ENCODE peak calls at places on chromosomes 6 and 20, in eight cellular contexts. Y, R, C, B, G, J, S and M are unnamed samples.

GRCh38 chr20:312067-312466 is 13.3 kb upstream of the SOX12 start:
- DNase-seq in Y (no peak), R (no peak), C (no peak), B (no peak), G (no peak), J (no peak), S (no peak), M (no peak)

GRCh38 chr6:124999105-124999764 is 37.0 kb downstream of the RNF217 start:
- DNase-seq in Y (no peak), R (no peak), C (no peak), B (peak), G (no peak), J (no peak), S (no peak), M (no peak)

GRCh38 chr6:165439928-165440554 is 130.6 kb upstream of the C6orf118 start:
- DNase-seq in Y (no peak), R (peak), C (peak), B (peak), G (peak), J (no peak), S (no peak), M (no peak)

GRCh38 chr20:17537959-17538358 is 6.8 kb upstream of the BFSP1 start:
- DNase-seq in Y (no peak), R (no peak), C (no peak), B (no peak), G (no peak), J (no peak), S (no peak), M (no peak)

GRCh38 chr20:12829121-12829520 is 179.7 kb upstream of the SPTLC3 start:
- DNase-seq in Y (no peak), R (no peak), C (no peak), B (no peak), G (no peak), J (no peak), S (no peak), M (no peak)

GRCh38 chr6:44023586-44024454 is 103.4 kb downstream of the MRPL14 start:
- DNase-seq in Y (no peak), R (no peak), C (no peak), B (no peak), G (no peak), J (peak), S (no peak), M (no peak)

GRCh38 chr6:167776906-167777645 is 49.6 kb upstream of the AFDN start:
- DNase-seq in Y (no peak), R (no peak), C (no peak), B (no peak), G (no peak), J (peak), S (no peak), M (no peak)

GRCh38 chr6:10759884-10760329 is 12.3 kb downstream of the TMEM14B start:
- DNase-seq in Y (no peak), R (peak), C (peak), B (peak), G (peak), J (no peak), S (no peak), M (no peak)

GRCh38 chr6:3455121-3455489 is 1.7 kb downstream of the SLC22A23 start:
- DNase-seq in Y (no peak), R (no peak), C (peak), B (no peak), G (no peak), J (no peak), S (no peak), M (no peak)

GRCh38 chr6:147060636-147061035 is 143.6 kb upstream of the STXBP5 start:
- DNase-seq in Y (no peak), R (no peak), C (no peak), B (no peak), G (no peak), J (no peak), S (no peak), M (no peak)

GRCh38 chr6:134577998-134578397 is 260.1 kb upstream of the SGK1 start:
- DNase-seq in Y (no peak), R (no peak), C (peak), B (peak), G (no peak), J (no peak), S (no peak), M (no peak)

GRCh38 chr20:47568019-47568418 is 66.3 kb downstream of the NCOA3 start:
- DNase-seq in Y (no peak), R (peak), C (no peak), B (no peak), G (peak), J (no peak), S (no peak), M (no peak)

GRCh38 chr6:79173378-79173777 is 61.1 kb downstream of the HMGN3 start:
- DNase-seq in Y (no peak), R (no peak), C (no peak), B (no peak), G (no peak), J (no peak), S (no peak), M (no peak)

GRCh38 chr20:34129518-34130162 is 17.6 kb upstream of the EIF2S2 start:
- DNase-seq in Y (peak), R (peak), C (peak), B (peak), G (peak), J (no peak), S (peak), M (peak)

GRCh38 chr6:4369616-4370015 is 234.2 kb upstream of the ECI2 start:
- DNase-seq in Y (no peak), R (peak), C (no peak), B (peak), G (no peak), J (no peak), S (no peak), M (no peak)